ENCODE peak calls at places on chromosome 4, in four cellular contexts. Q, J, W and S are unnamed samples.

GRCh38 chr4:55866290-55866907 is 13.0 kb downstream of the EXOC1 start:
- DNase-seq in Q (no peak), J (peak), W (no peak), S (peak)

GRCh38 chr4:46329118-46329976 is 60.6 kb downstream of the GABRA2 start:
- DNase-seq in Q (no peak), J (no peak), W (no peak), S (peak)

GRCh38 chr4:83454626-83455025 is 997 bp downstream of the HELQ start:
- DNase-seq in Q (no peak), J (peak), W (no peak), S (peak)

GRCh38 chr4:85953651-85954018 is 406.2 kb downstream of the MAPK10 start:
- DNase-seq in Q (no peak), J (peak), W (no peak), S (peak)

GRCh38 chr4:131091896-131092295 is 1995.9 kb downstream of the C4orf33 start:
- DNase-seq in Q (no peak), J (peak), W (no peak), S (peak)

GRCh38 chr4:183362916-183363542 is 40.8 kb upstream of the CLDN24 start:
- DNase-seq in Q (no peak), J (peak), W (no peak), S (peak)

GRCh38 chr4:53168237-53168636 is 197.6 kb downstream of the SCFD2 start:
- DNase-seq in Q (no peak), J (peak), W (no peak), S (no peak)

GRCh38 chr4:14726441-14727405 is 275.6 kb upstream of the CPEB2 start:
- DNase-seq in Q (no peak), J (peak), W (no peak), S (peak)

GRCh38 chr4:172983014-172983413 is 185.6 kb upstream of the GALNT7 start:
- DNase-seq in Q (no peak), J (peak), W (no peak), S (no peak)

GRCh38 chr4:138242076-138242829 is at the start of gene SLC7A11:
- DNase-seq in Q (no peak), J (peak), W (peak), S (peak)

GRCh38 chr4:37891221-37892159 is 606 bp downstream of the TBC1D1 start:
- DNase-seq in Q (peak), J (peak), W (peak), S (no peak)

GRCh38 chr4:123554819-123555499 is 158.4 kb downstream of the SPRY1 start:
- DNase-seq in Q (no peak), J (peak), W (no peak), S (no peak)

GRCh38 chr4:12884846-12885796 is 599.0 kb downstream of the RAB28 start:
- DNase-seq in Q (no peak), J (no peak), W (no peak), S (no peak)

GRCh38 chr4:110669663-110670062 is 46.8 kb upstream of the PITX2 start:
- DNase-seq in Q (no peak), J (no peak), W (no peak), S (no peak)

GRCh38 chr4:116066711-116067245 is 953.4 kb upstream of the NDST4 start:
- DNase-seq in Q (no peak), J (no peak), W (no peak), S (no peak)

GRCh38 chr4:92236907-92237306 is 66.9 kb upstream of the GRID2 start:
- DNase-seq in Q (no peak), J (peak), W (no peak), S (no peak)

GRCh38 chr4:106315476-106315967 is 487 bp downstream of the TBCK start:
- DNase-seq in Q (no peak), J (peak), W (peak), S (peak)

GRCh38 chr4:74320559-74321118 is 12.4 kb downstream of the EPGN start:
- DNase-seq in Q (no peak), J (peak), W (peak), S (peak)

GRCh38 chr4:101169044-101170014 is 178.0 kb downstream of the PPP3CA start:
- DNase-seq in Q (no peak), J (peak), W (peak), S (peak)

GRCh38 chr4:158821228-158822009 is 52.6 kb downstream of the FNIP2 start:
- DNase-seq in Q (no peak), J (peak), W (no peak), S (peak)

GRCh38 chr4:183596056-183596757 is 62.8 kb downstream of the RWDD4 start:
- DNase-seq in Q (no peak), J (no peak), W (no peak), S (peak)

GRCh38 chr4:118280501-118281218 is 72.1 kb downstream of the PRSS12 start:
- DNase-seq in Q (no peak), J (peak), W (no peak), S (peak)

GRCh38 chr4:33537527-33537926 is 2706.8 kb downstream of the ARAP2 start:
- DNase-seq in Q (no peak), J (no peak), W (no peak), S (no peak)

GRCh38 chr4:1379351-1379781 is 26.9 kb downstream of the NKX1-1 start:
- DNase-seq in Q (no peak), J (no peak), W (peak), S (no peak)

GRCh38 chr4:126778348-126778747 is 854.4 kb upstream of the INTU start:
- DNase-seq in Q (no peak), J (peak), W (no peak), S (peak)

GRCh38 chr4:27217261-27217769 is 356.7 kb downstream of the STIM2 start:
- DNase-seq in Q (no peak), J (peak), W (no peak), S (peak)

GRCh38 chr4:173505924-173506779 is 23.9 kb downstream of the HAND2 start:
- DNase-seq in Q (no peak), J (peak), W (no peak), S (peak)

GRCh38 chr4:153564630-153565525 is 98.7 kb downstream of the TMEM131L start:
- DNase-seq in Q (no peak), J (peak), W (no peak), S (peak)

GRCh38 chr4:89788243-89789072 is 48.5 kb downstream of the SNCA start:
- DNase-seq in Q (no peak), J (peak), W (no peak), S (no peak)

GRCh38 chr4:41791557-41791956 is 43.0 kb upstream of the PHOX2B start:
- DNase-seq in Q (no peak), J (no peak), W (no peak), S (no peak)

DNA sequence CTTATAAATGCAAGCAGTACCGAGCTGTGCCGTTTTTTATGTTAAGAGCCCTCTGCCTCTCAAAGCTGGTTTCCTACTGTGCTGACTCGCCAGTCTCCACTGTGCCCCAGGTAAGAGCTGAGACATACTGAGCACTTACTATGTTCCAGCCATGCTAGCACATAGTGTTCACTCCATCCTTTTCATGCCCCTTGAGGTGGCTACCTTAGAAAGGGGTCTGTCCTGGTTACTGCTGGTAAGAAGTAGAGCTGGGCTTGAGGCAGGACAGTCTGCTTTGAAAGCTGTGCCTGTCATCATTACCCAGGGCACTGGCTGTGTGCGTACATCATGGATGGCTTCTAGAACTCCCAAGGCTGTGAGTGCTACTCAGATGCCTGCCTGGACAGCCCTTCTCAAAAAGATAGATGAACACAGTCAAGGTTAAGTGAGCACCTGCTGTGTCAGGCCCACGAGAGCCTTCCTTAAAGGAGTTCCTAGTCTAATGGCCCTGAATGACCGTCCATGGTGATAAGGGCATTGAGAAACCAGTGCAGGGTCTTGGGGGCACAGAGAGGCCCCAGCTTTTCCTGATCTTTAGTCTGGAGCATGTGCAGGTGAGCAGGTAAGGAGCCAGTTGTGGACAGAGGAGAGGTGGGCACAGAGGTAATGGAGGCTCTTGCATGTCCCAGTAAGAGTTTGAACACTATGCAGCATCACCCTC is 1.6 kb downstream of the STK32B start:
- DNase-seq in Q (no peak), J (no peak), W (no peak), S (no peak)
- H3K4me3 ChIP-seq in Q (no peak), J (no peak), W (no peak), S (no peak)

DNA sequence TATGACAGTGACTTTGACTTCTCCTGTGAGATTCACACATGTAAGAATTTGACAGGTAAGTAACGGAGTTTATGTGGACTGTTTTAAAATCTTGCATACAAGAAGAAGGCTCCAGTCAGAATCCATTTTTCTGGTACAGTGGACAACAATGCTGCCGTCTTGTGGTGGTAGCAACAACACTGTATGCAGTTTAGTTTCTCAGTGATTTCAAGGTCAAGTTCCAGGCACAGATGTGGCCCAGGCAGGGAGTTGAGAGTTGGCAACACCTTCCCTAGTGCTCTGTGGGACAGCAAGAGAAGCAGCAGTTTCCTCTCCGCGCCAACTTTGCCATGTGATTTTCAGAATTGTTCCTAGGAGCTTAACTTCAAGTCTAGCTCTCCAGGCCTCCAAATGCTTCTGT is 56.0 kb upstream of the STPG2 start:
- DNase-seq in Q (no peak), J (no peak), W (no peak), S (peak)
- TF ChIP-seq CTCF in Q (no peak), J (no peak), W (no peak), S (no peak)

GRCh38 chr4:121168865-121169281 is 4.8 kb upstream of the TNIP3 start:
- DNase-seq in Q (no peak), J (no peak), W (no peak), S (no peak)
- H3K4me3 ChIP-seq in Q (no peak), J (no peak), W (no peak), S (no peak)

DNA sequence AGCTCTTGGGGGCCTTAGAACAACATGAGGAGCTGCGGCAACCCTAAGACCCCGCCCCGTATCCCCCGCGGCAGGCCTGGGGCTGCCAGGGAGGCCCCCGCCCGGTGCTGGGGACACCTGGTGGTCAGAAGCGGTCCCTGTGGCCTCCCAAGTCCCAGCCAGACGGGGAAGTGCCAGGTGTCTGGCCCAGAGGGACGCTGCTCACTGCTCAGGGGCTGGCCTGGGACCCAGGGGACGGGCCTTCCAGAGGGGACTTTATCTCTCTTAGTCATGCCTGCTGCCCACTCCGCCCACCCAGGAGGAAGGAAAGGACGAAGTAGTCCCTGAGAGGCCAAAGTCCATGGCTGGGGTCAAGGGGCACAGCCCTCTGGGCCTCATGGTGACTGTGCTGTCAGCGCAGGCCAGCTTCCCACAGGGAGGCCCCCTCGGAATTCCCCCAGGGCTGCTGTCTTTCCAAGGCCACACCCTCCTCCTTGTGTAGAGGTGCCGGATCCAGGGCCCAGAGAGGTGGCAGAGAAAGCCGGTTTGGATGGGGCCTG is 31.0 kb upstream of the HTRA3 start:
- DNase-seq in Q (no peak), J (no peak), W (peak), S (no peak)
- TF ChIP-seq CTCF in Q (no peak), J (peak), W (peak), S (peak)

DNA sequence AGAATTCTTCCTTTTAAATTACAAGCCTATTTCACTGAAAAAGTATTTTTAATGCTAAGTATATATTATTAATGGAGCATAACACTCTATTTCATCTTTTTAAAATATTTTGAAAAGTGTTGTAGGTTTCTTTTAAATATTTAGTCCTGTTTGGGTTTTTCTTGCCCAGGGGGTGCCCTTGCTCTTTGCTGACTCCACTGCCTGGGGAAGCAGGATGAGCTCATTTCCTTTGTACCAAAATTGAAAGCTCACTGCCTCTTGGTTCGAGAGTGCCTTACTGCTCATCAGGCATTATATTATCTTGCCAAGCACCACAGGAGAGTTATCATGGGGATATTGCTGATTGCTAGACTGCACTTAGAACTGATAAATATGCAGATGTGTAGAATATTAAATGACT is 819.2 kb downstream of the PCDH18 start:
- DNase-seq in Q (no peak), J (peak), W (no peak), S (no peak)
- H3K4me3 ChIP-seq in Q (no peak), J (no peak), W (no peak), S (no peak)